ENCODE peak calls at places on chromosomes 2 and 18, in ten cellular contexts. P is PC-3, B is DND-41, Y is IMR-90, J is mesenchymal stem cell, F is astrocyte, X is neural progenitor cell, Z is fibroblast of lung, N is H1, R is MM.1S. H is an unnamed sample.

GRCh38 chr18:56431551-56431950 is 206.8 kb downstream of the TXNL1 start:
- DNase-seq in Z (no peak), Y (peak; percentile 4), N (no peak), F (peak; percentile 48), R (no peak), X (no peak), J (no peak), P (peak; percentile 96), B (no peak), H (no peak)

GRCh38 chr2:134410831-134411231 is 157.0 kb downstream of the MGAT5 start:
- DNase-seq in B (no peak), R (peak; percentile 27), Y (peak; percentile 62), N (no peak), Z (peak; percentile 45), X (no peak), J (peak; percentile 57), P (no peak), F (peak; percentile 78), H (no peak)

GRCh38 chr2:196101325-196101981 is 32.8 kb upstream of the DNAH7 start:
- DNase-seq in J (peak; percentile 41), R (peak; percentile 74), X (no peak), B (no peak), F (peak; percentile 74), Z (peak; percentile 85), P (no peak), N (no peak), Y (peak; percentile 74), H (no peak)

GRCh38 chr2:126661001-126661400 is 5.0 kb downstream of the GYPC start:
- DNase-seq in Y (no peak), N (no peak), J (no peak), P (no peak), F (no peak), X (no peak), B (no peak), Z (no peak), R (no peak), H (no peak)

GRCh38 chr2:157840568-157841156 is 35.5 kb downstream of the ACVR1 start:
- DNase-seq in X (no peak), Z (peak; percentile 26), F (peak; percentile 76), P (no peak), N (no peak), B (no peak), R (no peak), J (no peak), Y (peak; percentile 39), H (no peak)

GRCh38 chr2:105344704-105345345 is 7.5 kb downstream of the C2orf49 start:
- DNase-seq in N (no peak), R (peak; percentile 35), Z (peak; percentile 68), X (peak; percentile 59), P (peak; percentile 77), J (peak; percentile 63), F (no peak), Y (peak; percentile 61), B (no peak), H (peak; percentile 83)

GRCh38 chr2:207219716-207220414 is 54.1 kb upstream of the KLF7 start:
- DNase-seq in X (no peak), R (no peak), N (no peak), Z (peak; percentile 86), B (no peak), P (peak; percentile 93), Y (peak; percentile 88), J (peak; percentile 93), F (peak; percentile 85), H (peak; percentile 78)

GRCh38 chr2:222734690-222735014 is 63.2 kb downstream of the MOGAT1 start:
- DNase-seq in F (no peak), J (no peak), P (no peak), R (no peak), N (no peak), X (no peak), B (no peak), Y (no peak), Z (no peak), H (no peak)

GRCh38 chr2:218997730-218998129 is 4.5 kb upstream of the CRYBA2 start:
- DNase-seq in B (no peak), Y (no peak), R (no peak), Z (no peak), N (no peak), X (no peak), J (no peak), P (no peak), F (no peak), H (no peak)

GRCh38 chr2:238169708-238170251 is 11.0 kb downstream of the ERFE start:
- DNase-seq in Z (peak; percentile 98), B (no peak), R (no peak), F (peak; percentile 96), X (no peak), P (peak; percentile 70), J (peak; percentile 99), N (no peak), Y (peak; percentile 98), H (peak; percentile 97)

GRCh38 chr2:133287709-133288108 is 280.6 kb downstream of the NCKAP5 start:
- DNase-seq in P (peak; percentile 55), X (no peak), Y (peak; percentile 96), F (peak; percentile 87), Z (peak; percentile 76), B (no peak), J (peak; percentile 63), R (no peak), N (no peak), H (peak; percentile 62)

GRCh38 chr18:25253136-25253535 is 98.8 kb downstream of the ZNF521 start:
- DNase-seq in N (no peak), P (peak; percentile 80), Z (no peak), X (no peak), Y (no peak), J (no peak), R (no peak), B (no peak), F (no peak), H (no peak)

GRCh38 chr2:239212553-239213419 is 188.0 kb downstream of the HDAC4 start:
- DNase-seq in N (no peak), X (peak; percentile 32), R (no peak), Z (no peak), B (no peak), F (no peak), Y (no peak), J (no peak), P (no peak), H (no peak)

GRCh38 chr2:188974184-188974583 is at the start of gene COL3A1:
- DNase-seq in Z (peak; percentile 93), F (peak; percentile 74), X (no peak), P (no peak), J (peak; percentile 78), N (no peak), R (no peak), Y (peak; percentile 80), B (no peak), H (peak; percentile 92)

GRCh38 chr2:155930312-155930711 is 402.2 kb downstream of the NR4A2 start:
- DNase-seq in X (no peak), Y (no peak), R (no peak), P (no peak), F (no peak), Z (no peak), J (no peak), B (no peak), N (no peak), H (no peak)
- H3K9ac ChIP-seq in X (no peak overlapping the region), Y (no peak overlapping the region), R (no peak overlapping the region), P (no peak overlapping the region), F (no peak overlapping the region), Z (no peak overlapping the region), J (no peak overlapping the region), B (no peak overlapping the region), N (no peak overlapping the region), H (no peak overlapping the region)

DNA sequence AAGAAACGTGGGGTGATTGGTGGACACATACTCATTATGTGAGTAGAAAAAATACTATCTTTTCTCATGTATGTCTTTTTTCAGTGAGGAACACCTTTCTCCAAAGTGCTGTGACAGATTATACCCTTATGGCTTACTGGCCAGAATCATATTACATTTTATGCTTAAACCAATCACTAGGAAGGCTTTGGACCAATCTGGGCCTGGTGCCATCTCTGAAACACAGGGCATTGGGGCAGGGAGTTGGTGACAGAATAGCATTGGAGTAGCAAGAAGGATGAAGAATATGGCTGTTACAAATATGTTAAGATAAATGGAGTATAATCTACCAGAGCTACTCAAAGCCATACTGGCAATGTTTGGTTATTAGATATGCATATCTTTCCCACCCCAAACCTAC is 10.2 kb downstream of the UGP2 start:
- DNase-seq in J (no peak), Y (no peak), X (no peak), Z (no peak), F (no peak), R (no peak), B (no peak), N (no peak), P (peak; percentile 15), H (no peak)
- H3K4me3 ChIP-seq in J (no peak overlapping the region), Y (no peak overlapping the region), X (no peak overlapping the region), Z (no peak overlapping the region), F (no peak overlapping the region), R (no peak overlapping the region), B (peak overlapping the region; percentile 51), N (no peak overlapping the region), P (no peak overlapping the region), H (peak overlapping the region; percentile 22)

DNA sequence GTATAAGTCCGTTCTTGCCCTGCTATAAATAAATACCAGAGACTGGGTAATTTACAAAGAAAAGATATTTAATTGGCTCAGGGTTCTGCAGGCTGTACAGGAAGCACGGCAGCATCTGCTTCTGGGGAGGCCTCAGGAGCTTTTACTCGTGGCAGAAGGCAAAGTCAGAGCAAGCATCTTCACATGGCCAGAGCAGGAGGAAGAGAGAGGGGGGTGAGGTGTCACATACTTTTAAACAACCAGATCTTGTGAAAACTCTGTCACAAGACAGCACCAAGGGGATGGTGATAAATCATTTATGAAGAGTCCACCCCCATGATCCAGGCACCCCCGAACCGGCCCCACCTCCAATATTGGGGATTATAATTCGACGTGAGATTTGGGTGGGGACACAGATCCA is 130.6 kb downstream of the LTBP1 start:
- DNase-seq in B (no peak), P (no peak), N (no peak), X (no peak), Z (no peak), R (no peak), J (no peak), Y (no peak), F (no peak), H (no peak)
- H3K9ac ChIP-seq in B (no peak overlapping the region), P (no peak overlapping the region), N (no peak overlapping the region), X (no peak overlapping the region), Z (no peak overlapping the region), R (no peak overlapping the region), J (no peak overlapping the region), Y (no peak overlapping the region), F (no peak overlapping the region), H (no peak overlapping the region)

DNA sequence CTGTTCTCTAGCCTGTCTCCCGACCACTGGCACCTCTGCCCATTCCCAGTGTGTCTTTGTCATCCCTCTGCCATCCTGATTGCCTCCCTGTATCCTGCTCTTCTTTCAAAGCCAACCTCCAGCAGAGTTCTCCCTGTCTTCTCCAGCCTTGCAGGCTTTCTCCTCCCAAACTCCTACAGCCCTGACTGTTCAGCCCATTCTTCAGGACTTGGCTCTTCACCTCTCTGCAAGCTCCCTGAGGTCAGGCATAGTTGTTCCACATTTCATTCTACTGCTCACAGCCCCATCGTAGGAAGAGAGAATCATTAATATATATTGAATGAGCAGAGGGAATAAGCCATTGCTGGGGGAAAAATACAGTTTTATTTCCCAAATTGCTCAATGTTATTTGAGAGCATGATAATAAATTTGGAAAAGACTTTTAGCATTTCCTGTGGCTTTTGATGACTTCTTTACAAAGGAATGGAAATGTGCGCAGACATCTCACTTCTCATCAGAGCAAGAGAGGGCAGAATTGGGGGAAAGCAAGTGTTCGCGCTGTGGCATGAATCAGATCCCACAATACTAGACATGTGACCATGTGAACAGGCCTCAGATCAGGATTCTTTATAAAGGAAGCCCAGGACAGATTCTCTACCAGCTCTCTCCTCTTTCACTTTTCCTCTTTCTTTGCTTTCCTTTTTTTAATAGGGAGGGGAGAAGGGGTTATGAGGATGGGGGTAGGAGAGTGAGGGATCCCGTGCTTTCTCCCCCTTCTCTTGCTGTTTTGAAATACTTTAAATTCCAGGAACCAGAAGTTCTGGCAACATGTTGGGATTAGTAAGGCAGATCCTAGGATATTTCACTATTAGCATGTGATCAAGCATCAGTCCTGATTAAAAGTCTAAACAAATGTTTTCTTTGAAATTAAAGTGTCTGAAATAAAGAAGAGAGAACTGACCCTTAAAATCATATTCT is 37.5 kb downstream of the EPAS1 start:
- DNase-seq in F (peak; percentile 97), Z (peak; percentile 94), Y (peak; percentile 98), J (peak; percentile 96), B (no peak), R (no peak), N (no peak), X (no peak), P (peak; percentile 64), H (peak; percentile 90)
- H3K4me3 ChIP-seq in F (peak overlapping the region; percentile 21), Z (peak overlapping the region; percentile 57), Y (peak overlapping the region; percentile 33), J (no peak overlapping the region), B (no peak overlapping the region), R (no peak overlapping the region), N (no peak overlapping the region), X (no peak overlapping the region), P (no peak overlapping the region), H (peak overlapping the region; percentile 78)

H was measured in adipocyte.